ENCODE peak calls at places on chromosomes 6 and 20, in four cellular contexts. I, R, F and N are unnamed samples.
A peak's percentile ranks its signal among the peaks of the same experiment; 100 is the strongest.

GRCh38 chr6:39517763-39518162 is 195.3 kb upstream of the KCNK16 start:
- DNase-seq in I (peak; percentile 80), R (no peak), F (no peak), N (no peak)

GRCh38 chr6:2791124-2792050 is 26.2 kb downstream of the WRNIP1 start:
- DNase-seq in I (peak; percentile 71), R (peak; percentile 69), F (peak; percentile 87), N (peak; percentile 88)

GRCh38 chr6:1601616-1602355 is 7.9 kb upstream of the FOXC1 start:
- DNase-seq in I (no peak), R (no peak), F (peak; percentile 35), N (no peak)

GRCh38 chr6:107345398-107345797 is 114.0 kb downstream of the PDSS2 start:
- DNase-seq in I (no peak), R (no peak), F (no peak), N (no peak)

GRCh38 chr20:13006825-13007224 is 1.9 kb upstream of the SPTLC3 start:
- DNase-seq in I (peak; percentile 67), R (no peak), F (no peak), N (peak; percentile 91)

GRCh38 chr6:116218172-116218633 is 35.7 kb downstream of the TSPYL4 start:
- DNase-seq in I (no peak), R (no peak), F (no peak), N (peak; percentile 46)

GRCh38 chr6:52788478-52788877 is 15.1 kb downstream of the GSTA1 start:
- DNase-seq in I (peak; percentile 30), R (no peak), F (no peak), N (no peak)

GRCh38 chr6:39530201-39530759 is 194.9 kb downstream of the KIF6 start:
- DNase-seq in I (peak; percentile 55), R (no peak), F (no peak), N (peak; percentile 26)

GRCh38 chr6:25987845-25988244 is 25.2 kb downstream of the TRIM38 start:
- DNase-seq in I (no peak), R (no peak), F (peak; percentile 37), N (no peak)

GRCh38 chr20:53707341-53708102 is 113.9 kb upstream of the ZNF217 start:
- DNase-seq in I (peak; percentile 57), R (no peak), F (no peak), N (no peak)

GRCh38 chr6:142716097-142716496 is 228.9 kb downstream of the HIVEP2 start:
- DNase-seq in I (no peak), R (no peak), F (no peak), N (no peak)

GRCh38 chr6:165925474-165926156 is 242.0 kb downstream of the TBXT start:
- DNase-seq in I (peak; percentile 8), R (no peak), F (no peak), N (no peak)

GRCh38 chr6:138371720-138372119 is 6.0 kb upstream of the SMIM28 start:
- DNase-seq in I (peak; percentile 44), R (no peak), F (no peak), N (peak; percentile 41)

GRCh38 chr6:144544266-144544830 is 259.2 kb downstream of the UTRN start:
- DNase-seq in I (no peak), R (no peak), F (no peak), N (no peak)

GRCh38 chr6:99613398-99613704 is 6.7 kb downstream of the PRDM13 start:
- DNase-seq in I (no peak), R (peak; percentile 54), F (peak; percentile 91), N (no peak)

GRCh38 chr6:99613705-99614429 is 7.2 kb downstream of the PRDM13 start:
- DNase-seq in I (no peak), R (peak; percentile 46), F (no peak), N (no peak)

GRCh38 chr6:99614430-99615161 is 8.0 kb downstream of the PRDM13 start:
- DNase-seq in I (no peak), R (peak; percentile 51), F (peak; percentile 81), N (no peak)

GRCh38 chr6:99611148-99611547 is 4.5 kb downstream of the PRDM13 start:
- DNase-seq in I (no peak), R (no peak), F (no peak), N (peak; percentile 10)

GRCh38 chr6:99612551-99613397 is 6.1 kb downstream of the PRDM13 start:
- DNase-seq in I (no peak), R (no peak), F (peak; percentile 46), N (no peak)
- H3K27me3 ChIP-seq in I (peaks cover 92% of the 10 kb centered on the region), R (peaks cover 99% of the 10 kb centered on the region), F (peaks cover 100% of the 10 kb centered on the region), N (peaks cover 55% of the 10 kb centered on the region)

GRCh38 chr20:2751347-2751867 is 49.0 kb downstream of the CPXM1 start:
- DNase-seq in I (no peak), R (no peak), F (no peak), N (no peak)
- H3K4me3 ChIP-seq in I (no peak overlapping the region), R (peak overlapping the region; percentile 59), F (peak overlapping the region; percentile 17), N (peak overlapping the region; percentile 3)

DNA sequence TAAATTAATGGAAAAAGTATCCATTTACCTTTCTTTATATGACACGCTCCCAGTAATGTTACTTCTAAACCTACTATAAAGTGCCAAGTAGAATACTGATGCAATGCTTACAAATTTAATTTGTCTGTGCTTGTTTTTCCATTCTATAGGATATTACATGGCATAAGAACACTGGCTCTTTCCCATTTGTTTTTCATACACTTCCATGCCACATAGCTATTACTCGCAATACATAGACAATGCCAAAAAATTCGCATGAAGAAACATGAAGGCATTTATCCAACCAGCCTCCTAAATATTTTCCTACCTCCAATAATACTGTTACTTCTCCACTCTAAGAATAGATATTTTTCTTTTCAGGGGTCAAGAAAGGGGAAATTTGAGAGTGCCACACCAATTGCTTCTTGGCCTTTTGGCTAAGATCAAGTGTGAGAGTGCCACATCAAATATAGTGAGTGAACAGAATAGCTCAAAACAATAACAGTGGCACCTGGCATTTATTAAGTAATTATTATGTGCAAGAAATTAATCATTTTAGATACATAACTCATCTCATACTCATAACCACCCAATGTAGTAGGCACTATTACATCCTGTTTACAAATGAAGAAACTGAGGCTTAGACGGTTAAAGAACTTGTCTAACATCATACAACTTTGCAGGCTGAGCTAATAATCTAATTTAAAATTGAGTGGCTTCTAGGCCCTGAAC is 845 bp upstream of the DST start:
- DNase-seq in I (no peak), R (no peak), F (no peak), N (peak; percentile 60)
- H3K36me3 ChIP-seq in I (peaks cover 57% of the 10 kb centered on the region), R (peaks cover 28% of the 10 kb centered on the region), F (peaks cover 3% of the 10 kb centered on the region), N (peaks cover 3% of the 10 kb centered on the region)

DNA sequence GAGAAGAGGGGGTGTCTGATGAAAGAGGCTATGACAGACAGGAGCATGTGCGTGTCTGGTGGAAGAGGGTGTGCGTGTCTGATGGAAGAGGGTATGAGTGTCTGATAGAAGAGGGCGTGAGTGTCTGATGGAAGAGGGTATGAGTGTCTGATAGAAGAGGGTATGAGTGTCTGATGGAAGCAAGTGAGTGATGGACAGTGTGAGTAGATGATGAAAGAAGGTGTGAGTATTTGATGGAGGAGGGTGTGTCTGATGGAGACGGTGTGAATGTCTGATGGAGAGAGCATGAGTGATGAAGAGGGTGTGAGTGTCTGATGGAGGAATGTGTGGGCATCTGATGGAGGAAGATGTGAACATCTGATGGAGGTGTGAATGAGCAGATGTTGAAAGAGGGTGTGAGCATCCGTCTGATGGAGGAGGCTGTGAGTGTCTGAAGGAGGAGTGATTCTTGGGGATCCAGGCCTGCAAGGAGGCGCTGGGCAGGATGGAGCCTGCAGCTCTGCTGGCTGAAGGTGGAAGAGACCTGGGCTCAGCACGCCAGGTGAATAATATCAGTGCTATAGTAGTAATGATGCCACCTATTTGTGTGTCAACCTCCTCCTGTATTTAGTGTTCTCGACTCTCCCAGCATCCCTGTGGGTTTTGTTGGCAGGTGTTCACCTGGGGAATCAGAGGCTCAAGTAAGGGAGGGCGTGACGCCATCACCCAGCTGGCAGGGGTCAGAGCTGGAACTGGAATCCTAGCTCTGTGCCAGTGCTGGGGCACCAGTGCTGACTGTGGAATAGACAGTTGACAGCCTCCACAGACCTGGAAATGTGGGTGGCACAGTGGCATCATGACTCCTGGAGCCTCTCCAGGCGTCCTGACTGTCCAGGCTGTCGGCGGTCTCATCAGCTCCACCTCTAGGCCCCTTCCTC is 103.1 kb downstream of the SYCP2 start:
- DNase-seq in I (no peak), R (no peak), F (peak; percentile 15), N (peak; percentile 35)
- H3K27me3 ChIP-seq in I (peaks cover 8% of the 10 kb centered on the region), R (no peaks in the 10 kb centered on the region), F (no peaks in the 10 kb centered on the region), N (no peaks in the 10 kb centered on the region)

GRCh38 chr6:97462031-97462430 is 179.0 kb upstream of the MMS22L start:
- DNase-seq in I (peak; percentile 13), R (no peak), F (no peak), N (no peak)
- H3K4me3 ChIP-seq in I (no peak overlapping the region), R (no peak overlapping the region), F (no peak overlapping the region), N (no peak overlapping the region)

DNA sequence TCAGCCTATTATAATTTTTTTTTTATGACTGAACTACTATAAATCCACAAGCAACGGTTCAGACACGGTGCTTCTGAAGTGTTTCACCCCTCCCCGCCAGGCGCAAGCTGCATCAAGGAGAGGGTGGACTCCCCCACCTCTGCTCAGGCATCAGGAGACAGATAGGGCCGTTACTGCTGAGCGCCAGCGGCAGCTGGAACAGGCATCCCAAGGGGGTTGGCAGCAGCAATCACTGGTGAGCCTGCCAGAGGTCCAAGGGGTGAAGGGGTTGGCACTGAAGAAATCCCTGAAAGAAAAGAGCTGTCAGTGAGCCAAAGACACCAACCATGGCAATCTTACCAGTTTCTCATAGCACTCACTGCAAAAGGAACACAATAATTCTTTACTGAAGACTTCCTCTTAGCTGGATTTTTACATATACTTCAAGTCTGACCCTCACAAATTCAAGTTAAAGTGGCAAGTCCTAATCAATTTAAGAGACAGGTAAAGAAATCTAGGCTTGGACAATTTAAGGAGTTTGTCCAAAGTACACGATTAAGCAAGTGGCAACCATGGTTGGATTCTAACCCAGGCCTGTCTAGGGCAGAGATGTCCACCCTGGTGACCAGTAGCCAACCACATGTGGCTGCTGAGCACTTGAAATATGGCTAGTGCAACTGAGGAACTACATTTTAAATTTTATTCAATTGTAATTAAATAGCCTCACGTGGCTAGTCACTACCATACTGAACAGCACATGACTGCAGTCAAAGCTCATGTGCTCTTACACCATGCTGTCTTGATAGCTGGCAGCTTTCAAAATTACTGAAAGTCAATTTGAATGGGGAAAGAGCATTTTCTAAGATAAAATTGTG is 21.7 kb upstream of the TBC1D20 start:
- DNase-seq in I (no peak), R (no peak), F (no peak), N (no peak)
- H3K36me3 ChIP-seq in I (peaks cover 68% of the 10 kb centered on the region), R (peaks cover 79% of the 10 kb centered on the region), F (peaks cover 52% of the 10 kb centered on the region), N (peaks cover 24% of the 10 kb centered on the region)

DNA sequence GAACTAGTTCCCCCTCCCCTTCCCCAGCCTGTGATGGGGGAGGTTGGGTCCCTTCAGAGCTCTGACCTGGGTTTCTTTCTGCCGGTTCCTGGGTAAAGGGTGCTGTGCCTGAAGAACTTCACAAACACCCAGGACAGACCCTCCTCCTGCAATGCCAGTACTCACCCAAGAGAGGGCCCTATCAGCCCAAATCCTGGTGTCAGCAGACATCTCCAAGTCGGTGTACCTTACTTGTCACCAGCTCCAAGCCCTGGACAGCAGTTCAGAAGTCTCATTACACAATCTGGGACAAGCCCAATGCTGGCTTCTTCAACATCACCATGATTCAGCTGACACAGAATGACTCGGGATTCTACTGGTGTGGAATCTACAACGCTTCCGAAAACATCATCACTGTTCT is 467 bp downstream of the TREML4 start:
- DNase-seq in I (no peak), R (no peak), F (peak; percentile 48), N (peak; percentile 13)
- H3K27me3 ChIP-seq in I (no peaks in the 10 kb centered on the region), R (peaks cover 6% of the 10 kb centered on the region), F (no peaks in the 10 kb centered on the region), N (peaks cover 4% of the 10 kb centered on the region)

DNA sequence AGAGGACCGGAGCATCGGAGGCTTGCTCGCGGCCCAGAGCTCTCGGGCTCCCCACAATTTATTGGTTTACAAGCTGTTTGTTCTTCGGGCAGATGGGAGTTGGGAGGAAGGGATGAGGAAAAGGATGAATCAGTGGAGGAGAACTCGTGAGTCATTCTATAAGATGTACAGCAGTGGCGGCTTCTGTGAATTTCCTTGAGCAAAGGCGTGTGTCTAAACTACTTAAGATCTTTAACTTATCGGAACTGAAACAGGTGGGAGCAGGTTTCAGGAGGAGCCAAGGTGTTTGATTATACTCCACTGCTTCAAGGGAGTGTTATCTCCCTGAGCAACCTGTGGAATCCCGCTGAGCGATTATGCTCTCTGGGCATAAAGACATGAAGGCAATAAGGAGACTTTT is 50.5 kb upstream of the IBTK start:
- DNase-seq in I (peak; percentile 47), R (no peak), F (no peak), N (peak; percentile 86)
- H3K4me3 ChIP-seq in I (no peak overlapping the region), R (no peak overlapping the region), F (no peak overlapping the region), N (no peak overlapping the region)